ENCODE peak calls at places on chromosomes 16 and 17, in ten cellular contexts. G, W, N, X, C, E, L, K, D and Z are unnamed samples.

GRCh38 chr17:61946359-61946758 is 18.6 kb upstream of the INTS2 start:
- DNase-seq in X (no peak), K (no peak), W (no peak), C (no peak), L (no peak), D (no peak), E (no peak), G (no peak), N (no peak), Z (no peak)

GRCh38 chr17:3913531-3914318 is 2.5 kb downstream of the P2RX1 start:
- DNase-seq in C (peak; percentile 11), W (no peak), K (peak; percentile 77), N (peak; percentile 89), E (no peak), X (peak; percentile 93), L (peak; percentile 65), G (peak; percentile 91), D (peak; percentile 89), Z (peak; percentile 83)

GRCh38 chr17:59234631-59235030 is 14.3 kb downstream of the GDPD1 start:
- DNase-seq in G (no peak), C (no peak), K (no peak), E (no peak), L (no peak), W (no peak), N (no peak), X (no peak), D (no peak), Z (no peak)

GRCh38 chr17:76492250-76492988 is 8.8 kb downstream of the RHBDF2 start:
- DNase-seq in E (no peak), L (no peak), G (no peak), K (peak; percentile 67), N (no peak), C (no peak), D (no peak), W (no peak), X (no peak), Z (no peak)

GRCh38 chr17:81418710-81419332 is 23.6 kb downstream of the BAHCC1 start:
- DNase-seq in E (no peak), X (no peak), N (no peak), L (no peak), C (no peak), W (no peak), D (no peak), G (no peak), K (no peak), Z (no peak)

GRCh38 chr16:12182202-12182601 is 205.7 kb downstream of the SNX29 start:
- DNase-seq in X (no peak), K (no peak), E (no peak), D (no peak), C (no peak), N (no peak), G (no peak), W (no peak), L (no peak), Z (no peak)

GRCh38 chr16:48556913-48557351 is 53.0 kb downstream of the N4BP1 start:
- DNase-seq in X (no peak), W (no peak), D (no peak), G (no peak), N (no peak), L (no peak), C (peak; percentile 23), E (no peak), K (no peak), Z (no peak)

GRCh38 chr16:68645494-68646388 is 631 bp downstream of the CDH3 start:
- DNase-seq in D (no peak), C (no peak), L (no peak), X (peak; percentile 84), K (peak; percentile 38), E (no peak), G (peak; percentile 72), N (peak; percentile 67), W (no peak), Z (peak; percentile 76)

GRCh38 chr17:28255616-28256015 is 63.4 kb upstream of the TMEM97 start:
- DNase-seq in E (no peak), L (no peak), N (no peak), G (no peak), D (no peak), K (no peak), W (no peak), X (no peak), C (no peak), Z (no peak)

GRCh38 chr17:42107597-42108576 is 4.6 kb downstream of the DHX58 start:
- DNase-seq in K (peak; percentile 99), X (no peak), W (no peak), G (peak; percentile 99), C (no peak), N (peak; percentile 88), E (peak; percentile 29), L (peak; percentile 100), D (peak; percentile 92), Z (peak; percentile 93)
- TF ChIP-seq CTCF in K (no peak), X (no peak), W (no peak), G (no peak), C (no peak), N (no peak), E (no peak), L (peak; percentile 15), D (no peak), Z (no peak)

GRCh38 chr16:57616871-57617270 is 11.6 kb upstream of the ADGRG1 start:
- DNase-seq in X (no peak), N (peak; percentile 34), K (no peak), G (no peak), W (peak; percentile 10), L (peak; percentile 35), C (no peak), E (no peak), D (no peak), Z (no peak)

GRCh38 chr16:57616241-57616640 is 12.2 kb upstream of the ADGRG1 start:
- DNase-seq in G (no peak), X (no peak), L (no peak), C (no peak), K (no peak), W (peak; percentile 45), D (peak; percentile 12), N (peak; percentile 43), E (no peak), Z (no peak)

GRCh38 chr16:57615813-57616212 is 12.6 kb upstream of the ADGRG1 start:
- DNase-seq in X (no peak), K (no peak), C (no peak), N (peak; percentile 32), L (no peak), G (no peak), E (no peak), D (peak; percentile 7), W (peak; percentile 12), Z (no peak)

GRCh38 chr16:57613514-57613913 is 14.9 kb upstream of the ADGRG1 start:
- DNase-seq in N (peak; percentile 16), L (no peak), E (no peak), X (no peak), W (peak; percentile 12), D (no peak), C (no peak), G (no peak), K (peak; percentile 2), Z (no peak)

DNA sequence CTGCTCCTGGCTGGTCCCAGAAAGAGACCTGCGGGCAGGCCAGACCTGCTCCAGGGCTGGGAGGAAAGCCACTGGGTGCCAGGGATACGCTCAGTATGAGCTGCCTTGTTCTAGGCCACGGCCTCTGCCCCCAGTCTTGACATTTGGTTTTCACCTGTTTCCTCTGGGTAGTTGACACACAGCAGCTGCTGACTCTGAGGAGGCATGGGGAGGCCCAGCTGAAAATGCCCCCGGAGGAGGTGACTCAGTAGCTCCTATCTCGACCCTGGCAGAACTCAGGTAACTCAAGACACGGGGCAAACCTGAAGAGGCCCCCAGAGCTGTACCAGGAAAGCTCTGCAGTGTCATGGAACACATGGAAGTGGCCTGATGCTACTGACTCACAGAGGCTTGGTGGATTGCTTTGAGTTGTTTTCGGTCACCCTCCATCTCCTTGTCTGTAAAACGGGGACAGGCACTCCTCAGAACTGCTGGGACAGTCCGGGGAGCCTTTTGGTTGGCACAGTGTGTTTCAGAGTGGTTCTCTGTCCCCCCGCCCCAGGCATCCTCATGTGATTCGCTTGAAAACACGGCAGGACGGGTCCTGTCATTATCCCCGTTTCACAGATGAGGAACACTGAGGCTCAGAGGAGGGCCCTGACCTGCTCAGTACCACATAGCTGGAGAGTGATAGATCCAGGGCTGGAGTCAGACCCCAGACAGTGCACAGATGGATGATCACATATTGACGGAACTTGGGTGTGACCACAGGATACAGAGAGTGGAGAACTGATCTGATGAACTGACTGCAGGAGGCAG is 13.7 kb upstream of the ADGRG1 start:
- DNase-seq in D (no peak), C (no peak), G (no peak), L (no peak), E (no peak), N (peak; percentile 46), W (peak; percentile 44), X (no peak), K (no peak), Z (no peak)
- TF ChIP-seq CTCF in D (no peak), C (no peak), G (no peak), L (no peak), E (no peak), N (no peak), W (no peak), X (no peak), K (no peak), Z (no peak)

DNA sequence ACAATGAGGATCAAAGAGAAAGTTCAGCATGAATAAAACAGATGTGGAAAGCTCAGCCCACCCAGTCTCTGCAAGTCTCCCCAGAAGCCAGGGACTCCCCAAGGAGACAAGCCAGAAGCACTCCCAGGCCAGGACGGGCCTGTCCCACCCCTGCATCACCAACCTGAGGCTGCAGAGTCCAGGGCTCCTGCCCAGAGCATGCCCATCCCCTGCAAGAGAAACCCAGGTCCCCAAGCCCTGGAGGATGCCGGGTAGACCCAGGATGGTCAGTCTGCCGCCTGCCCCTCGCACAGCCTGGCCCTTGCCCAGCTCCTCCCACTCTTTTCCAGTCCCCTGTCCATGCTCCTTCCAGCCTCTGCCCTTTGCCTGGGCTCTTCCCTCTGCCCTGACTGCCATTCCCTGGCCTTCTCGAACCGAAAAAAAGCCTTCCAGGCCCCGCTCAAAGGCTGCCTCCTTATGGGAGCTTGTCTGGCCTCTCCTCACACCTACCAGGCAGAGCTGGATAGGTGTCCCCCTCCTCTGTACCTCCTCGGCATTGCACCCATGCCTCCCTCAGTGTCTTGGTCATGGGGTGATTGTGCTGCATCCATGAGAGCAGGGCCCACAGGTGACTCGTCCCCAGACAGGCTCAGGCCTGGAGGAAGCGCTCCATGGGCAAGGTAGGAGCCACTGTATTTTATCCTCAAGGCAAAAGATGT is 44.8 kb downstream of the BEAN1 start:
- DNase-seq in C (no peak), E (no peak), D (no peak), K (no peak), N (no peak), X (no peak), L (no peak), G (no peak), W (no peak), Z (no peak)
- TF ChIP-seq CTCF in C (no peak), E (no peak), D (no peak), K (no peak), N (no peak), X (no peak), L (peak; percentile 3), G (no peak), W (no peak), Z (no peak)

GRCh38 chr16:85208643-85209520 is 96.6 kb upstream of the CIBAR2 start:
- DNase-seq in E (no peak), N (no peak), W (no peak), D (no peak), C (no peak), G (no peak), L (no peak), X (no peak), K (no peak), Z (no peak)
- TF ChIP-seq CTCF in E (no peak), N (no peak), W (no peak), D (no peak), C (no peak), G (no peak), L (no peak), X (no peak), K (no peak), Z (no peak)